ENCODE peak calls at places on chromosomes 3 and 15, in six cellular contexts. Z is HCT116, U is GM12878, K is WTC11, F is HepG2, M is H1. H is an unnamed sample.

GRCh38 chr3:186932281-186933181 is 2.2 kb downstream of the ST6GAL1 start:
- DNase-seq in M (no peak), Z (no peak), F (no peak), K (no peak), U (no peak), H (peak; percentile 69)

GRCh38 chr3:30752961-30753360 is 141.5 kb downstream of the GADL1 start:
- DNase-seq in Z (no peak), U (no peak), M (no peak), F (peak; percentile 21), K (no peak), H (no peak)

GRCh38 chr15:81189583-81190283 is 6.9 kb upstream of the IL16 start:
- DNase-seq in M (no peak), U (no peak), K (no peak), Z (no peak), F (no peak), H (no peak)

GRCh38 chr3:108406661-108407206 is 103.7 kb downstream of the MYH15 start:
- DNase-seq in K (no peak), U (peak; percentile 68), Z (peak; percentile 52), M (no peak), F (peak; percentile 71), H (peak; percentile 60)

GRCh38 chr3:159866201-159866746 is 122.4 kb upstream of the IL12A start:
- DNase-seq in K (no peak), M (no peak), F (no peak), Z (no peak), U (no peak), H (no peak)

GRCh38 chr3:196708467-196708866 is 3.6 kb downstream of the CEP19 start:
- DNase-seq in M (no peak), K (no peak), Z (no peak), F (no peak), U (no peak), H (no peak)

GRCh38 chr3:129418041-129418973 is 10.1 kb downstream of the EFCAB12 start:
- DNase-seq in Z (no peak), K (no peak), U (no peak), F (peak; percentile 64), M (no peak), H (no peak)

GRCh38 chr3:100537646-100538338 is 45.4 kb downstream of the TMEM45A start:
- DNase-seq in U (no peak), K (no peak), F (no peak), Z (no peak), M (no peak), H (no peak)

GRCh38 chr15:91704343-91704742 is 149.2 kb upstream of the SLCO3A1 start:
- DNase-seq in F (no peak), K (no peak), Z (no peak), U (no peak), M (no peak), H (no peak)

GRCh38 chr15:101051291-101052030 is 132.3 kb downstream of the LRRK1 start:
- DNase-seq in K (no peak), Z (no peak), F (no peak), M (no peak), U (no peak), H (no peak)

GRCh38 chr3:16740531-16740930 is 135.3 kb upstream of the DAZL start:
- DNase-seq in U (no peak), M (no peak), Z (no peak), K (no peak), F (no peak), H (no peak)

GRCh38 chr3:166752214-166752613 is 627.9 kb downstream of the ZBBX start:
- DNase-seq in U (no peak), K (no peak), Z (no peak), F (no peak), M (no peak), H (no peak)

GRCh38 chr3:58670506-58671125 is 4.0 kb upstream of the FAM3D start:
- DNase-seq in M (no peak), Z (no peak), K (no peak), F (no peak), U (no peak), H (no peak)

GRCh38 chr3:71621802-71622537 is 38.4 kb upstream of the FOXP1 start:
- DNase-seq in U (no peak), M (no peak), Z (no peak), F (no peak), K (no peak), H (no peak)

GRCh38 chr15:53872410-53872809 is 105.8 kb upstream of the UNC13C start:
- DNase-seq in F (no peak), Z (no peak), M (no peak), U (no peak), K (no peak), H (no peak)

GRCh38 chr15:101089579-101090459 is 162.0 kb downstream of the CHSY1 start:
- DNase-seq in F (no peak), U (no peak), M (no peak), Z (no peak), K (no peak), H (no peak)

GRCh38 chr3:111506435-111506834 is 35.6 kb upstream of the CD96 start:
- DNase-seq in U (no peak), F (no peak), Z (no peak), M (no peak), K (no peak), H (no peak)

GRCh38 chr3:51378726-51379125 is 6.4 kb upstream of the MANF start:
- DNase-seq in K (no peak), F (no peak), Z (no peak), U (no peak), M (no peak), H (no peak)

GRCh38 chr15:33068531-33068990 is 126.0 kb downstream of the FMN1 start:
- DNase-seq in Z (no peak), K (no peak), U (no peak), F (peak; percentile 6), M (no peak), H (no peak)

GRCh38 chr3:73037369-73037699 is 24.1 kb upstream of the EBLN2 start:
- DNase-seq in K (no peak), M (no peak), U (no peak), F (peak; percentile 10), Z (no peak), H (no peak)

GRCh38 chr3:72903004-72903403 is 15.2 kb downstream of the GXYLT2 start:
- DNase-seq in Z (no peak), F (peak; percentile 73), K (no peak), U (no peak), M (no peak), H (no peak)

GRCh38 chr15:52243697-52244555 is 51.7 kb downstream of the MYO5C start:
- DNase-seq in K (no peak), Z (no peak), M (no peak), F (no peak), U (no peak), H (no peak)

GRCh38 chr15:90760661-90761232 is 43.6 kb downstream of the BLM start:
- DNase-seq in F (no peak), M (no peak), U (no peak), Z (no peak), K (no peak), H (no peak)

GRCh38 chr15:65195542-65196026 is 10.4 kb upstream of the CLPX start:
- DNase-seq in Z (no peak), U (no peak), K (no peak), M (no peak), F (no peak), H (no peak)

GRCh38 chr15:95944193-95944592 is 386.3 kb upstream of the NR2F2 start:
- DNase-seq in K (no peak), Z (no peak), F (peak; percentile 17), M (no peak), U (no peak), H (no peak)

GRCh38 chr3:158330820-158331219 is 220.9 kb downstream of the RSRC1 start:
- DNase-seq in U (no peak), K (no peak), M (no peak), F (no peak), Z (no peak), H (no peak)

DNA sequence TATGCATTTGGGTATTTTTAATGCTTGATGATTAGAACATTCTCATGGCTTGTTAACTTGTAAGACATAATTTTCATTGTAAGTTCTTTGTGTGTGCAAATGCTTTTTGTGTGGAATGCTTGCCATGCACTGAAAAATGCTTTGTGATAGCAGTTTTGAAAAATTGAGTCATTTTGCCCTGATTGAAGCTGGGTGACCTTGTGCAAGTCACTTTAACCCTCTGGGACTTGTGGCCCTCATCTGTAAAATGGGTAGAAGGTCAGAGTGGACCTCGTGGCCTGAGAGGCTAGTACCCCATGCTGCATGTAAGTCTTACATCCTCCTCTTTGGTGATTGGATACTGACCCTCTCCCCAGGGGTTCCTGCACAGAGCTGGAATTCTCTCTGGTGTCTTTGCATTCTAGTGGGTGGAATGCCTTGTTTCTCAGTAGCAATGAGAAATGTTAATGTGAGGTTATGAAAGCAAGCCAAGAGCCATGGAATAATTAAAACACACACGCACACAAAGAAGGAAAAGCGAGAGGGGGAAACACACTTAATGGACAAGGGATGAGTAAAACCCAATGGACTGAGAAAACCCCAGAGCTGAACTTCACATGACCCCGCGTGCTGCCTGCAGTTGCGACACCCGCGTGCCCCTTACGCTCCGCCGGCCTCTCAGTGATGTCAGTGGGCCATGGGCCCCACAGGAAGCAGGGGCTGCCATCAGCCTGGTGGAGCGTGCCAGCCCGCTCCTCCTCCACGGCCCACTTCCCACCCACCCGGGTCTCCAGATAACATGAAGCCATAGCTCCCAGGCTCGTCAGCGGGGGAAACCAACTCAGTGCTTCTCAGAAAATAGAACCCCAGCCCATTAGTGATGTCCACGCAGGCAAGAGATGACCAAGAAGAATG is 44.0 kb downstream of the SMAD3 start:
- DNase-seq in F (peak; percentile 61), K (no peak), Z (no peak), U (no peak), M (no peak), H (no peak)
- TF ChIP-seq ATF3 in F (no peak), K (no peak), Z (no peak), U (no peak), M (no peak), H (no peak)

GRCh38 chr3:161031134-161031533 is 74.0 kb downstream of the B3GALNT1 start:
- DNase-seq in M (no peak), K (no peak), F (no peak), U (no peak), Z (no peak), H (no peak)
- TF ChIP-seq ATF3 in M (no peak), K (no peak), F (no peak), U (no peak), Z (no peak), H (no peak)

DNA sequence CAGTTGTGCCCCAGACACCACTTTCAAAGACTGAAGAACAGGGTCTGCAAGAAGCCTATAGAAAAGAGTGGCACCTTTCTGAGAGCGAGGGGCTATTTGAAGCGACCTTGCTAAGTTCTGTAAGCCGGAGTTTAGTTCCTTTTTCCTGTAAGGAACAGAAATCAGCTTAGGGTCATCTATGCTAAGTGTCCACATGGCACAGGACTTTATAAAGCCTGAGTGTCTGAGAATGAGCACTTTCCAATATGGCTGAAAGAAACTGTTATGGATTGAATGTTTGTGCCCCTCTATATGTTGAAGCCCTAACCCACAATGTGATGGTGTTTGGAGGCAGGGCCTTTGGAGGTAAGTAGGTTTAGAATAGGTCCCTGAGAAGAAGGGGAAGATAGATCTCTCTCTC is 4.0 kb upstream of the A4GNT start:
- DNase-seq in F (no peak), M (no peak), U (no peak), K (no peak), Z (no peak), H (no peak)
- TF ChIP-seq ATF3 in F (no peak), M (no peak), U (no peak), K (no peak), Z (no peak), H (no peak)

DNA sequence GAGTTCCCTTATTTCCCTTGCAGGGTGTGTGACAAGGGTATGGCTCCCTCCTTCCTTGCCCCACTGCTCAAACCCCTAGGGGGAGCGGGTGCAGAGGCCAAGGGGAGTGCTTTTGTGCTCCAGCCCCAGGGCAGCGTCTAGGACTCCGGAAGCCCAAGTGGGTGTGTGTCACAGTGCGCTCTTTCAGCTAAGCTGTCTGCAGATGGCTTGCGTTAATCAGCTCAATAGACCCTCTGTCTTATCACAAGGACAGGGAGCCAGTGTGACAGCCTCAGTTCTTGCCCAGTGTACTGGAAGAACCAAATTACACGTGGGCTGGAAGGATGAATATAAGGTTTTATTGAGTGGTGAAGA is 523.5 kb upstream of the LMCD1 start:
- DNase-seq in U (no peak), Z (no peak), K (no peak), F (no peak), M (no peak), H (no peak)
- TF ChIP-seq ATF3 in U (no peak), Z (no peak), K (no peak), F (no peak), M (no peak), H (no peak)

H was measured in K562.